ENCODE peak calls at places on chromosomes 2 and 18, in seven cellular contexts. V, R, P, K, U, E and N are unnamed samples.
A peak's percentile ranks its signal among the peaks of the same experiment; 100 is the strongest.

GRCh38 chr2:64143154-64144056 is 815 bp downstream of the PELI1 start:
- DNase-seq in E (peak; percentile 74), P (no peak), U (no peak), R (peak; percentile 66), V (peak; percentile 21), K (peak; percentile 43), N (peak; percentile 27)

GRCh38 chr18:51051105-51051712 is 21.2 kb downstream of the SMAD4 start:
- DNase-seq in P (peak; percentile 38), U (no peak), E (peak; percentile 47), K (peak; percentile 12), R (no peak), V (peak; percentile 33), N (peak; percentile 58)

GRCh38 chr2:45992021-45992745 is 305.0 kb upstream of the EPAS1 start:
- DNase-seq in E (no peak), P (no peak), U (no peak), R (peak; percentile 27), K (no peak), V (peak; percentile 95), N (no peak)

GRCh38 chr2:3178206-3179031 is 199.2 kb downstream of the EIPR1 start:
- DNase-seq in V (no peak), K (no peak), E (peak; percentile 61), P (no peak), U (no peak), R (no peak), N (no peak)

GRCh38 chr18:10406172-10406663 is 48.2 kb upstream of the APCDD1 start:
- DNase-seq in E (no peak), P (no peak), R (no peak), K (no peak), V (no peak), U (no peak), N (no peak)

GRCh38 chr2:102116675-102117471 is 25.7 kb upstream of the IL1R1 start:
- DNase-seq in R (no peak), K (no peak), P (no peak), U (no peak), V (no peak), E (no peak), N (no peak)

GRCh38 chr2:82511894-82512293 is 1947.2 kb downstream of the SUCLG1 start:
- DNase-seq in E (no peak), R (no peak), V (no peak), P (no peak), U (no peak), K (no peak), N (no peak)

GRCh38 chr2:26816893-26817292 is 31.0 kb downstream of the CENPA start:
- DNase-seq in V (no peak), R (peak; percentile 56), E (peak; percentile 51), P (peak; percentile 59), K (peak; percentile 49), U (no peak), N (peak; percentile 46)

GRCh38 chr2:168369087-168369486 is 87.0 kb upstream of the CERS6 start:
- DNase-seq in E (peak; percentile 16), V (no peak), P (no peak), U (no peak), K (no peak), R (no peak), N (no peak)

GRCh38 chr2:69166812-69167468 is 154.0 kb downstream of the ANTXR1 start:
- DNase-seq in E (no peak), V (peak; percentile 99), U (no peak), P (no peak), R (no peak), K (no peak), N (no peak)

GRCh38 chr2:26623541-26624497 is 17.3 kb downstream of the CIB4 start:
- DNase-seq in E (peak; percentile 41), V (no peak), U (no peak), R (no peak), P (no peak), K (no peak), N (no peak)

GRCh38 chr18:36352384-36352783 is 54.9 kb downstream of the FHOD3 start:
- DNase-seq in V (no peak), K (no peak), U (no peak), E (no peak), R (no peak), P (no peak), N (no peak)

GRCh38 chr2:121214296-121214695 is 70.7 kb downstream of the TFCP2L1 start:
- DNase-seq in U (no peak), E (no peak), P (no peak), R (no peak), K (no peak), V (no peak), N (no peak)

GRCh38 chr2:53289309-53290006 is 478.1 kb upstream of the CHAC2 start:
- DNase-seq in U (no peak), R (no peak), K (no peak), E (no peak), P (no peak), V (no peak), N (no peak)

GRCh38 chr2:153105829-153106578 is 372.6 kb downstream of the RPRM start:
- DNase-seq in V (no peak), R (no peak), P (no peak), K (no peak), U (no peak), E (no peak), N (no peak)

GRCh38 chr2:235727186-235727585 is 233.3 kb downstream of the AGAP1 start:
- DNase-seq in E (no peak), P (no peak), U (no peak), R (no peak), V (no peak), K (no peak), N (no peak)

GRCh38 chr2:160477032-160477431 is 16.6 kb downstream of the RBMS1 start:
- DNase-seq in U (no peak), E (no peak), P (no peak), K (no peak), V (no peak), R (no peak), N (no peak)

GRCh38 chr2:118047273-118047898 is 33.5 kb upstream of the CCDC93 start:
- DNase-seq in P (no peak), U (no peak), K (no peak), E (no peak), R (no peak), V (no peak), N (no peak)

GRCh38 chr2:95526360-95527341 is 42.1 kb upstream of the TRIM43B start:
- DNase-seq in P (peak; percentile 29), R (no peak), E (peak; percentile 80), V (no peak), U (peak; percentile 20), K (no peak), N (peak; percentile 68)

GRCh38 chr2:101368371-101368770 is 18.9 kb downstream of the CREG2 start:
- DNase-seq in P (no peak), U (no peak), R (no peak), V (no peak), K (no peak), E (no peak), N (no peak)

GRCh38 chr2:28366496-28367282 is 26.0 kb upstream of the FOSL2 start:
- DNase-seq in E (peak; percentile 76), V (no peak), K (peak; percentile 91), U (no peak), R (no peak), P (no peak), N (no peak)

GRCh38 chr2:181123798-181124217 is 143.4 kb downstream of the UBE2E3 start:
- DNase-seq in V (no peak), K (no peak), P (no peak), R (no peak), U (peak; percentile 53), E (no peak), N (no peak)

GRCh38 chr2:216635171-216635570 is 2.0 kb downstream of the IGFBP2 start:
- DNase-seq in K (no peak), U (no peak), R (no peak), V (no peak), E (peak; percentile 54), P (no peak), N (no peak)

GRCh38 chr2:204251118-204251757 is 294.0 kb upstream of the PARD3B start:
- DNase-seq in P (no peak), R (no peak), E (no peak), K (no peak), V (no peak), U (no peak), N (peak; percentile 4)

GRCh38 chr2:204258900-204259299 is 286.4 kb upstream of the PARD3B start:
- DNase-seq in P (no peak), R (no peak), U (no peak), V (no peak), K (no peak), E (no peak), N (no peak)

GRCh38 chr2:204255068-204255467 is 290.2 kb upstream of the PARD3B start:
- DNase-seq in U (no peak), V (no peak), E (no peak), P (no peak), K (no peak), R (no peak), N (no peak)

GRCh38 chr2:204251977-204252376 is 293.3 kb upstream of the PARD3B start:
- DNase-seq in P (no peak), U (no peak), K (no peak), R (no peak), E (no peak), V (no peak), N (no peak)

DNA sequence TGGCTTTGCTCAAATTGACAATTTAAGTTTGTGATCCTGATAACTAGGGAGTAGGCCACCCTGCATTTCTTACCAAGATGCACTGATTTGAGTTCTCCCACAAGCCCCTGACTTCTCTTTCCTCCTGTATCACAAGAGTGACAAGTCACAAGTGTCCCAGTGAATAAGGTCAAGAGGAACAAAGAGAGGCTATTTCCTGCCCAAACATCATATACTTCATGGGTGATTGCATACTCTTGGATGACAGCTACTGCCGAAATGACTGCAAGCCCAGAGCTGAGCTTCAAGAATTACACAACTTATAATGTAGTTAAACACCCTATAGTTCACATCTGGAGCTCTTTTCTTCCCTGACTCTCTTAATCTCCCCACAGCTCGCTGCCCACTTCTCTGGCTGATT is 289.8 kb upstream of the PARD3B start:
- DNase-seq in K (no peak), V (no peak), E (no peak), R (no peak), P (no peak), U (no peak), N (no peak)
- TF ChIP-seq JUND in K (no peak), V (no peak), E (no peak), R (no peak), P (no peak), U (no peak), N (no peak)

DNA sequence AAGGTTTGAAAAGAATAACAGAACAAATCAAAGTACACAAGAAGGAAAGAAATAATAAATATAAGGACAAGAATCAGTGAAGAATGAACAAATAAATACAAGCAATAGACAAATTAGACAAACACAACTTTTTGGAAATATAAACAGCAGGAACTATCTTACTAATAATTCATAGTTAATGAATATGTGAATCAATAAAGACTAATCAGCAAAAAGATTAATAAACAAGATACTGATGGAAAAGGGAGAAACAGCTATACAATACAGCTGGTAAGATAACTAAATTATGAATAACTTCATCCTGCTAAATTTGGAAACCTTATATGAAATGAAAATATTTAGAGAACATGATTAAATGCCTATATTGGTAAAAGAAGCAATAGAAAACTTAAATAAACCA is 193.6 kb upstream of the SPRED2 start:
- DNase-seq in P (no peak), V (no peak), R (no peak), U (no peak), K (no peak), E (no peak), N (no peak)
- TF ChIP-seq JUND in P (no peak), V (no peak), R (no peak), U (no peak), K (no peak), E (no peak), N (no peak)

GRCh38 chr2:13650586-13651180 is 933.9 kb downstream of the TRIB2 start:
- DNase-seq in R (no peak), K (no peak), P (no peak), V (no peak), E (no peak), U (no peak), N (no peak)
- TF ChIP-seq JUND in R (no peak), K (no peak), P (no peak), V (no peak), E (no peak), U (no peak), N (no peak)

GRCh38 chr18:22559414-22560282 is 141.9 kb upstream of the CTAGE1 start:
- DNase-seq in V (peak; percentile 35), E (peak; percentile 74), K (peak; percentile 83), U (no peak), R (peak; percentile 61), P (no peak), N (peak; percentile 24)
- TF ChIP-seq JUND in V (no peak), E (no peak), K (peak; percentile 70), U (no peak), R (peak; percentile 72), P (no peak), N (no peak)